ENCODE peak calls at places on chromosomes 11 and 22, in six cellular contexts. K is HCT116, W is PC-3, N is SK-N-SH, X is GM23338, S is GM23248. M is an unnamed sample.

GRCh38 chr22:33035276-33035863 is 22.8 kb downstream of the SYN3 start:
- DNase-seq in S (no peak), X (no peak), W (no peak), N (no peak), K (no peak), M (no peak)

GRCh38 chr11:93572621-93573020 is 29.4 kb upstream of the SMCO4 start:
- DNase-seq in K (no peak), N (no peak), X (no peak), W (peak; percentile 54), S (no peak), M (no peak)

GRCh38 chr11:70603756-70604211 is 205.5 kb downstream of the CTTN start:
- DNase-seq in S (no peak), X (no peak), K (no peak), W (no peak), N (no peak), M (no peak)

GRCh38 chr22:37089451-37089850 is 20.1 kb downstream of the TMPRSS6 start:
- DNase-seq in X (no peak), S (no peak), W (no peak), N (no peak), K (no peak), M (no peak)

GRCh38 chr22:29431986-29432385 is 6.4 kb upstream of the RFPL1 start:
- DNase-seq in W (no peak), X (peak; percentile 67), S (no peak), N (no peak), K (no peak), M (no peak)

GRCh38 chr11:2751523-2752203 is 51.9 kb upstream of the KCNQ1OT1 start:
- DNase-seq in S (no peak), K (no peak), N (no peak), W (no peak), X (no peak), M (no peak)

GRCh38 chr22:17013396-17014100 is 5.5 kb upstream of the GAB4 start:
- DNase-seq in S (no peak), N (no peak), X (no peak), K (no peak), W (no peak), M (no peak)

GRCh38 chr11:118226781-118227180 is 2.0 kb upstream of the JAML start:
- DNase-seq in K (no peak), X (no peak), N (no peak), W (no peak), S (no peak), M (no peak)

GRCh38 chr22:33302049-33302545 is 243.9 kb upstream of the SYN3 start:
- DNase-seq in K (peak; percentile 0), W (peak; percentile 45), X (peak; percentile 93), S (peak; percentile 82), N (peak; percentile 81), M (peak; percentile 91)

GRCh38 chr11:86068138-86068861 is 584 bp downstream of the PICALM start:
- DNase-seq in S (peak; percentile 60), N (peak; percentile 42), W (peak; percentile 6), X (peak; percentile 52), K (no peak), M (peak; percentile 66)

GRCh38 chr11:7514099-7514725 is 413 bp downstream of the PPFIBP2 start:
- DNase-seq in W (no peak), N (no peak), X (peak; percentile 38), K (no peak), S (peak; percentile 38), M (peak; percentile 41)

GRCh38 chr22:48850658-48851287 is 976.9 kb downstream of the BRD1 start:
- DNase-seq in S (no peak), K (no peak), W (no peak), N (no peak), X (no peak), M (no peak)

GRCh38 chr11:294795-295194 is 4.5 kb downstream of the IFITM5 start:
- DNase-seq in S (no peak), K (no peak), W (no peak), N (no peak), X (no peak), M (no peak)

GRCh38 chr11:121482231-121483129 is 29.7 kb upstream of the SORL1-AS1 start:
- DNase-seq in W (no peak), X (no peak), N (no peak), K (no peak), S (peak; percentile 5), M (peak; percentile 75)

GRCh38 chr11:11243790-11244469 is 109.1 kb downstream of the CSNK2A3 start:
- DNase-seq in X (peak; percentile 75), K (no peak), N (peak; percentile 41), S (peak; percentile 51), W (no peak), M (peak; percentile 87)

GRCh38 chr11:44947114-44947513 is 3.6 kb downstream of the TP53I11 start:
- DNase-seq in X (no peak), N (no peak), W (no peak), S (no peak), K (no peak), M (no peak)

GRCh38 chr11:127986073-127986472 is 601.3 kb downstream of the ETS1 start:
- DNase-seq in K (no peak), S (no peak), N (no peak), X (no peak), W (no peak), M (no peak)

GRCh38 chr11:69002743-69003231 is 10.3 kb downstream of the MRGPRF start:
- DNase-seq in K (no peak), S (no peak), X (no peak), W (no peak), N (no peak), M (no peak)

GRCh38 chr11:11979487-11980117 is 28.8 kb downstream of the DKK3 start:
- DNase-seq in S (peak; percentile 88), N (peak; percentile 69), W (peak; percentile 13), K (no peak), X (no peak), M (no peak)

GRCh38 chr11:70187771-70188170 is 15.3 kb upstream of the FADD start:
- DNase-seq in X (no peak), K (no peak), W (no peak), S (no peak), N (no peak), M (no peak)

GRCh38 chr11:117204283-117205080 is 5.3 kb downstream of the TAGLN start:
- DNase-seq in K (no peak), W (no peak), N (no peak), X (no peak), S (no peak), M (no peak)

GRCh38 chr11:34512810-34513673 is 552 bp downstream of the ELF5 start:
- DNase-seq in W (peak; percentile 70), X (peak; percentile 88), K (peak; percentile 62), N (peak; percentile 78), S (peak; percentile 72), M (peak; percentile 52)

GRCh38 chr11:96167233-96167632 is 175.8 kb downstream of the MAML2 start:
- DNase-seq in W (no peak), S (no peak), X (no peak), N (no peak), K (no peak), M (no peak)

GRCh38 chr11:65224939-65225283 is 36.9 kb upstream of the POLA2 start:
- DNase-seq in X (peak; percentile 50), N (no peak), W (peak; percentile 78), K (peak; percentile 36), S (peak; percentile 92), M (no peak)

GRCh38 chr11:104256525-104256924 is 92.6 kb upstream of the PDGFD start:
- DNase-seq in K (no peak), W (peak; percentile 42), S (peak; percentile 3), N (no peak), X (peak; percentile 17), M (no peak)

GRCh38 chr11:67368621-67369020 is 4.8 kb downstream of the CLCF1 start:
- DNase-seq in S (peak; percentile 27), K (no peak), W (no peak), N (no peak), X (no peak), M (no peak)

GRCh38 chr11:129280027-129280811 is 88.1 kb upstream of the ARHGAP32 start:
- DNase-seq in X (no peak), S (peak; percentile 81), K (no peak), W (peak; percentile 92), N (peak; percentile 34), M (no peak)

GRCh38 chr22:17121235-17122195 is at the start of gene TMEM121B:
- DNase-seq in S (peak; percentile 68), X (peak; percentile 98), K (no peak), W (no peak), N (peak; percentile 95), M (no peak)

GRCh38 chr11:85052636-85053035 is 574.5 kb downstream of the DLG2 start:
- DNase-seq in K (no peak), N (no peak), W (no peak), S (no peak), X (no peak), M (no peak)

DNA sequence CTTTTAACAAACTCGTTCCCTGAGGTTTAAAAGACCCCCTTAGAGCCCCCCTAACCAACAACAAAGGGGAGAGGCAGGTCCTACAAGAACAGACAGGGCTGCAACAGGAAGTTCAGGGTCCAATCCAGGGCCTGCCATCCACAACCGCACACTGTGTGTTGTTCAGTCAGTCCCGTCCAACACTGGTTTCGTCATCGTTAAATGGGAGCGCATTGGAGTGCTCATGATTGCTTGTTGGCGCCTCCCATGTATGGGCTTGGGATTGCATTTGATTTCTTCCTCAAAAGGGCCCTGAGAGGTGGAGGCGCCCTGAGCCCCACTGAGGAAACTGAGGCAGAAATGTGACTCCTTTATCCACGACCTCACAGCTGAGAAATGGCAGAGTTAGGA is 174.1 kb downstream of the MN1 start:
- DNase-seq in N (no peak), K (peak; percentile 44), S (peak; percentile 20), X (peak; percentile 67), W (no peak), M (no peak)
- H3K27ac ChIP-seq in N (no peak overlapping the region), K (no peak overlapping the region), S (no peak overlapping the region), X (no peak overlapping the region), W (no peak overlapping the region), M (no peak overlapping the region)

GRCh38 chr22:22733881-22734373 is 89.5 kb downstream of the GGTLC2 start:
- DNase-seq in N (no peak), K (no peak), S (no peak), X (no peak), W (no peak), M (no peak)
- H3K9me2 ChIP-seq in N (no peaks in the 10 kb centered on the region), K (no peaks in the 10 kb centered on the region), S (no peaks in the 10 kb centered on the region), X (no peaks in the 10 kb centered on the region), W (no peaks in the 10 kb centered on the region), M (no peaks in the 10 kb centered on the region)

DNA sequence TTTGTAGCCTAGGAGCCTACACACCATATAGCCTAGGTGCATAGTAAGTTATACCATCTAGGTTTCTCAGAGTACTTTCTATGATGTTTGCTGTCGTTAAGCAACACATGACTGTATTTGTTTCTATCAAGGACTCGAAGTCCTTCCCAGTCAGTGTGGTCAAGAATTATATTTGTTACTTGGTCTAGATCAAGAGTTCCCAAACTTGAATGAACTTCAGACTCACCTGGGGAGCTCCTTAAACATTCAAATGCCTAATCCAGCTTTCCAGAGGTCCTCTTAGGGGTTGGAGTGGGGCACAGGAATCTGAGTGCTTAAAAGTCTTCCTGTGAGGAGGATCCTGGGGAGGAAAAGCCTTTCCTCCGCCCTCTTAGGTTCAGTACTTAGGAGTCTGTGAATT is 41.5 kb upstream of the PAMR1 start:
- DNase-seq in N (no peak), W (no peak), S (no peak), X (no peak), K (no peak), M (no peak)
- H3K27ac ChIP-seq in N (no peak overlapping the region), W (no peak overlapping the region), S (no peak overlapping the region), X (no peak overlapping the region), K (no peak overlapping the region), M (no peak overlapping the region)

DNA sequence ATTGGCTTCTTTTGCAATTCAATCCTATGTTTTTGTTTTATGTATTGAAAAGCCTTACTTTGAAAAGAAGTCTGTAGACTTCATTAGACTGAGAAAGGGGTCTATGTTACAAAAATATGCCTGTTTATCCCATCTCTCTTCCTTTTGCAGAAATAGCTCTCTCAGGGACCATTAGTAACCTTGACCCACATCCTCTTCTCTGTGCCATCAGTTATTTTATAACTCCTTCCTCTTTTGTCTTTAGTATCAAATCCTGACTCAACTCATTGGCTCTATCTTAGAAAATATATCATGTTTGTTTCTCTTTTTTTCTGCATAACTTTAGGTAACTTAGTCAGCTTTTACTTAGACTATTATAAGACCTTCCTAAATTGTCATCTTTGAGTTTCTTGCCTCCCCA is 20.3 kb downstream of the ZC3H12C start:
- DNase-seq in K (no peak), S (no peak), N (no peak), X (no peak), W (no peak), M (no peak)
- H3K9me2 ChIP-seq in K (no peaks in the 10 kb centered on the region), S (no peaks in the 10 kb centered on the region), N (no peaks in the 10 kb centered on the region), X (no peaks in the 10 kb centered on the region), W (no peaks in the 10 kb centered on the region), M (peaks cover 2% of the 10 kb centered on the region)

M was measured in OCI-LY7.